ENCODE peak calls at places on chromosome 15, in seven cellular contexts. One of them, this sample, is unnamed.

GRCh38 chr15:47988564-47988963 is 132.2 kb upstream of the SLC24A5 start:
- DNase-seq in GDM1: no peak
- DNase-seq in cardiac septum: no peak
- DNase-seq in stimulated activated naive CD8-positive, alpha-beta T cell treated with anti-CD3 and anti-CD28 coated beads, Interleukin-15, Interleukin-2, amounts not matched to agents 100 U/mL and 50 U/mL, for 24 hours: no peak
- DNase-seq in AG04450: no peak
- DNase-seq in ELR: no peak
- DNase-seq in psoas muscle: no peak
- DNase-seq in this sample: no peak

GRCh38 chr15:62569460-62570404 is 404.6 kb upstream of the C2CD4B start:
- DNase-seq in psoas muscle: peak
- DNase-seq in ELR: peak
- DNase-seq in cardiac septum: no peak
- DNase-seq in AG04450: peak
- DNase-seq in stimulated activated naive CD8-positive, alpha-beta T cell treated with anti-CD3 and anti-CD28 coated beads, Interleukin-15, Interleukin-2, amounts not matched to agents 100 U/mL and 50 U/mL, for 24 hours: no peak
- DNase-seq in GDM1: no peak
- DNase-seq in this sample: no peak

GRCh38 chr15:46365612-46366011 is 730.8 kb downstream of the SQOR start:
- DNase-seq in psoas muscle: peak
- DNase-seq in AG04450: no peak
- DNase-seq in ELR: no peak
- DNase-seq in cardiac septum: no peak
- DNase-seq in GDM1: no peak
- DNase-seq in stimulated activated naive CD8-positive, alpha-beta T cell treated with anti-CD3 and anti-CD28 coated beads, Interleukin-15, Interleukin-2, amounts not matched to agents 100 U/mL and 50 U/mL, for 24 hours: no peak
- DNase-seq in this sample: no peak

GRCh38 chr15:25250906-25251622 is 187.8 kb downstream of the UBE3A start:
- DNase-seq in GDM1: no peak
- DNase-seq in psoas muscle: peak
- DNase-seq in stimulated activated naive CD8-positive, alpha-beta T cell treated with anti-CD3 and anti-CD28 coated beads, Interleukin-15, Interleukin-2, amounts not matched to agents 100 U/mL and 50 U/mL, for 24 hours: no peak
- DNase-seq in cardiac septum: peak
- DNase-seq in ELR: no peak
- DNase-seq in AG04450: no peak
- DNase-seq in this sample: no peak

GRCh38 chr15:92637621-92638020 is 18.0 kb downstream of the FAM174B start:
- DNase-seq in stimulated activated naive CD8-positive, alpha-beta T cell treated with anti-CD3 and anti-CD28 coated beads, Interleukin-15, Interleukin-2, amounts not matched to agents 100 U/mL and 50 U/mL, for 24 hours: no peak
- DNase-seq in GDM1: no peak
- DNase-seq in ELR: no peak
- DNase-seq in AG04450: no peak
- DNase-seq in psoas muscle: no peak
- DNase-seq in cardiac septum: peak
- DNase-seq in this sample: no peak

GRCh38 chr15:58545307-58546065 is 113.7 kb downstream of the LIPC start:
- DNase-seq in stimulated activated naive CD8-positive, alpha-beta T cell treated with anti-CD3 and anti-CD28 coated beads, Interleukin-15, Interleukin-2, amounts not matched to agents 100 U/mL and 50 U/mL, for 24 hours: peak
- DNase-seq in GDM1: no peak
- DNase-seq in cardiac septum: peak
- DNase-seq in AG04450: no peak
- DNase-seq in psoas muscle: no peak
- DNase-seq in ELR: peak
- DNase-seq in this sample: no peak

GRCh38 chr15:70160803-70161565 is 63.3 kb upstream of the TLE3 start:
- DNase-seq in stimulated activated naive CD8-positive, alpha-beta T cell treated with anti-CD3 and anti-CD28 coated beads, Interleukin-15, Interleukin-2, amounts not matched to agents 100 U/mL and 50 U/mL, for 24 hours: no peak
- DNase-seq in cardiac septum: peak
- DNase-seq in ELR: no peak
- DNase-seq in AG04450: no peak
- DNase-seq in psoas muscle: peak
- DNase-seq in GDM1: no peak
- DNase-seq in this sample: no peak

GRCh38 chr15:88635343-88635742 is 3.5 kb upstream of the ISG20 start:
- DNase-seq in GDM1: no peak
- DNase-seq in AG04450: no peak
- DNase-seq in ELR: no peak
- DNase-seq in psoas muscle: no peak
- DNase-seq in cardiac septum: no peak
- DNase-seq in stimulated activated naive CD8-positive, alpha-beta T cell treated with anti-CD3 and anti-CD28 coated beads, Interleukin-15, Interleukin-2, amounts not matched to agents 100 U/mL and 50 U/mL, for 24 hours: no peak
- DNase-seq in this sample: peak

GRCh38 chr15:98568382-98569017 is 79.8 kb upstream of the IGF1R start:
- DNase-seq in AG04450: no peak
- DNase-seq in ELR: peak
- DNase-seq in psoas muscle: no peak
- DNase-seq in stimulated activated naive CD8-positive, alpha-beta T cell treated with anti-CD3 and anti-CD28 coated beads, Interleukin-15, Interleukin-2, amounts not matched to agents 100 U/mL and 50 U/mL, for 24 hours: no peak
- DNase-seq in GDM1: no peak
- DNase-seq in cardiac septum: no peak
- DNase-seq in this sample: no peak

GRCh38 chr15:79352206-79352605 is 41.3 kb downstream of the TMED3 start:
- DNase-seq in psoas muscle: no peak
- DNase-seq in stimulated activated naive CD8-positive, alpha-beta T cell treated with anti-CD3 and anti-CD28 coated beads, Interleukin-15, Interleukin-2, amounts not matched to agents 100 U/mL and 50 U/mL, for 24 hours: no peak
- DNase-seq in AG04450: no peak
- DNase-seq in GDM1: no peak
- DNase-seq in ELR: no peak
- DNase-seq in cardiac septum: no peak
- DNase-seq in this sample: no peak

GRCh38 chr15:88250826-88251225 is 5.7 kb downstream of the NTRK3 start:
- DNase-seq in stimulated activated naive CD8-positive, alpha-beta T cell treated with anti-CD3 and anti-CD28 coated beads, Interleukin-15, Interleukin-2, amounts not matched to agents 100 U/mL and 50 U/mL, for 24 hours: no peak
- DNase-seq in psoas muscle: no peak
- DNase-seq in GDM1: no peak
- DNase-seq in AG04450: no peak
- DNase-seq in ELR: no peak
- DNase-seq in cardiac septum: no peak
- DNase-seq in this sample: no peak

GRCh38 chr15:25346371-25346770 is 92.5 kb downstream of the UBE3A start:
- DNase-seq in GDM1: no peak
- DNase-seq in AG04450: no peak
- DNase-seq in psoas muscle: no peak
- DNase-seq in ELR: no peak
- DNase-seq in stimulated activated naive CD8-positive, alpha-beta T cell treated with anti-CD3 and anti-CD28 coated beads, Interleukin-15, Interleukin-2, amounts not matched to agents 100 U/mL and 50 U/mL, for 24 hours: no peak
- DNase-seq in cardiac septum: no peak
- DNase-seq in this sample: no peak

GRCh38 chr15:32651229-32651837 is 9.8 kb downstream of the SCG5 start:
- DNase-seq in stimulated activated naive CD8-positive, alpha-beta T cell treated with anti-CD3 and anti-CD28 coated beads, Interleukin-15, Interleukin-2, amounts not matched to agents 100 U/mL and 50 U/mL, for 24 hours: peak
- DNase-seq in cardiac septum: no peak
- DNase-seq in psoas muscle: peak
- DNase-seq in AG04450: peak
- DNase-seq in GDM1: peak
- DNase-seq in ELR: peak
- DNase-seq in this sample: peak

GRCh38 chr15:72827216-72827615 is 43.7 kb upstream of the ADPGK start:
- DNase-seq in psoas muscle: no peak
- DNase-seq in stimulated activated naive CD8-positive, alpha-beta T cell treated with anti-CD3 and anti-CD28 coated beads, Interleukin-15, Interleukin-2, amounts not matched to agents 100 U/mL and 50 U/mL, for 24 hours: no peak
- DNase-seq in cardiac septum: no peak
- DNase-seq in GDM1: no peak
- DNase-seq in AG04450: no peak
- DNase-seq in ELR: no peak
- DNase-seq in this sample: no peak

GRCh38 chr15:99009741-99010370 is 2.3 kb upstream of the PGPEP1L start:
- DNase-seq in psoas muscle: no peak
- DNase-seq in stimulated activated naive CD8-positive, alpha-beta T cell treated with anti-CD3 and anti-CD28 coated beads, Interleukin-15, Interleukin-2, amounts not matched to agents 100 U/mL and 50 U/mL, for 24 hours: no peak
- DNase-seq in AG04450: no peak
- DNase-seq in ELR: no peak
- DNase-seq in GDM1: no peak
- DNase-seq in cardiac septum: no peak
- DNase-seq in this sample: no peak

GRCh38 chr15:64943512-64944225 is 32.0 kb downstream of the ANKDD1A start:
- DNase-seq in psoas muscle: no peak
- DNase-seq in cardiac septum: no peak
- DNase-seq in stimulated activated naive CD8-positive, alpha-beta T cell treated with anti-CD3 and anti-CD28 coated beads, Interleukin-15, Interleukin-2, amounts not matched to agents 100 U/mL and 50 U/mL, for 24 hours: no peak
- DNase-seq in GDM1: no peak
- DNase-seq in ELR: no peak
- DNase-seq in AG04450: no peak
- DNase-seq in this sample: no peak

GRCh38 chr15:89002281-89002761 is 85.9 kb upstream of the ABHD2 start:
- DNase-seq in GDM1: no peak
- DNase-seq in psoas muscle: no peak
- DNase-seq in stimulated activated naive CD8-positive, alpha-beta T cell treated with anti-CD3 and anti-CD28 coated beads, Interleukin-15, Interleukin-2, amounts not matched to agents 100 U/mL and 50 U/mL, for 24 hours: no peak
- DNase-seq in ELR: peak
- DNase-seq in AG04450: peak
- DNase-seq in cardiac septum: no peak
- DNase-seq in this sample: no peak

GRCh38 chr15:84082739-84083138 is 152.8 kb upstream of the GOLGA6L4 start:
- DNase-seq in AG04450: no peak
- DNase-seq in GDM1: no peak
- DNase-seq in stimulated activated naive CD8-positive, alpha-beta T cell treated with anti-CD3 and anti-CD28 coated beads, Interleukin-15, Interleukin-2, amounts not matched to agents 100 U/mL and 50 U/mL, for 24 hours: no peak
- DNase-seq in psoas muscle: no peak
- DNase-seq in cardiac septum: no peak
- DNase-seq in ELR: peak
- DNase-seq in this sample: no peak

GRCh38 chr15:47439870-47440155 is 277.5 kb upstream of the SEMA6D start:
- DNase-seq in GDM1: no peak
- DNase-seq in AG04450: no peak
- DNase-seq in stimulated activated naive CD8-positive, alpha-beta T cell treated with anti-CD3 and anti-CD28 coated beads, Interleukin-15, Interleukin-2, amounts not matched to agents 100 U/mL and 50 U/mL, for 24 hours: no peak
- DNase-seq in cardiac septum: no peak
- DNase-seq in psoas muscle: no peak
- DNase-seq in ELR: no peak
- DNase-seq in this sample: no peak

GRCh38 chr15:98455899-98456298 is 192.4 kb upstream of the IGF1R start:
- DNase-seq in AG04450: no peak
- DNase-seq in ELR: no peak
- DNase-seq in GDM1: no peak
- DNase-seq in cardiac septum: no peak
- DNase-seq in stimulated activated naive CD8-positive, alpha-beta T cell treated with anti-CD3 and anti-CD28 coated beads, Interleukin-15, Interleukin-2, amounts not matched to agents 100 U/mL and 50 U/mL, for 24 hours: no peak
- DNase-seq in psoas muscle: no peak
- DNase-seq in this sample: no peak

GRCh38 chr15:60407406-60407805 is 9.6 kb upstream of the ANXA2 start:
- DNase-seq in ELR: peak
- DNase-seq in cardiac septum: no peak
- DNase-seq in AG04450: no peak
- DNase-seq in psoas muscle: no peak
- DNase-seq in GDM1: no peak
- DNase-seq in stimulated activated naive CD8-positive, alpha-beta T cell treated with anti-CD3 and anti-CD28 coated beads, Interleukin-15, Interleukin-2, amounts not matched to agents 100 U/mL and 50 U/mL, for 24 hours: no peak
- DNase-seq in this sample: no peak

GRCh38 chr15:56869573-56869972 is 48.9 kb upstream of the TCF12 start:
- DNase-seq in ELR: peak
- DNase-seq in psoas muscle: peak
- DNase-seq in stimulated activated naive CD8-positive, alpha-beta T cell treated with anti-CD3 and anti-CD28 coated beads, Interleukin-15, Interleukin-2, amounts not matched to agents 100 U/mL and 50 U/mL, for 24 hours: peak
- DNase-seq in AG04450: no peak
- DNase-seq in cardiac septum: no peak
- DNase-seq in GDM1: peak
- DNase-seq in this sample: no peak

GRCh38 chr15:90883971-90884718 is at the start of gene FES:
- DNase-seq in ELR: peak
- DNase-seq in GDM1: peak
- DNase-seq in AG04450: no peak
- DNase-seq in psoas muscle: peak
- DNase-seq in stimulated activated naive CD8-positive, alpha-beta T cell treated with anti-CD3 and anti-CD28 coated beads, Interleukin-15, Interleukin-2, amounts not matched to agents 100 U/mL and 50 U/mL, for 24 hours: no peak
- DNase-seq in cardiac septum: peak
- DNase-seq in this sample: no peak

GRCh38 chr15:98330258-98330657 is 318.1 kb upstream of the IGF1R start:
- DNase-seq in cardiac septum: no peak
- DNase-seq in GDM1: no peak
- DNase-seq in AG04450: no peak
- DNase-seq in stimulated activated naive CD8-positive, alpha-beta T cell treated with anti-CD3 and anti-CD28 coated beads, Interleukin-15, Interleukin-2, amounts not matched to agents 100 U/mL and 50 U/mL, for 24 hours: no peak
- DNase-seq in psoas muscle: no peak
- DNase-seq in ELR: no peak
- DNase-seq in this sample: no peak

GRCh38 chr15:98698792-98699191 is 50.5 kb downstream of the IGF1R start:
- DNase-seq in cardiac septum: no peak
- DNase-seq in AG04450: no peak
- DNase-seq in stimulated activated naive CD8-positive, alpha-beta T cell treated with anti-CD3 and anti-CD28 coated beads, Interleukin-15, Interleukin-2, amounts not matched to agents 100 U/mL and 50 U/mL, for 24 hours: no peak
- DNase-seq in ELR: no peak
- DNase-seq in GDM1: no peak
- DNase-seq in psoas muscle: no peak
- DNase-seq in this sample: no peak

GRCh38 chr15:91865486-91865885 is 12.0 kb downstream of the SLCO3A1 start:
- DNase-seq in cardiac septum: no peak
- DNase-seq in AG04450: no peak
- DNase-seq in stimulated activated naive CD8-positive, alpha-beta T cell treated with anti-CD3 and anti-CD28 coated beads, Interleukin-15, Interleukin-2, amounts not matched to agents 100 U/mL and 50 U/mL, for 24 hours: no peak
- DNase-seq in psoas muscle: no peak
- DNase-seq in GDM1: no peak
- DNase-seq in ELR: no peak
- DNase-seq in this sample: no peak

GRCh38 chr15:89052474-89052873 is 35.8 kb upstream of the ABHD2 start:
- DNase-seq in ELR: peak
- DNase-seq in stimulated activated naive CD8-positive, alpha-beta T cell treated with anti-CD3 and anti-CD28 coated beads, Interleukin-15, Interleukin-2, amounts not matched to agents 100 U/mL and 50 U/mL, for 24 hours: no peak
- DNase-seq in cardiac septum: no peak
- DNase-seq in GDM1: peak
- DNase-seq in psoas muscle: no peak
- DNase-seq in AG04450: peak
- DNase-seq in this sample: no peak

GRCh38 chr15:85592148-85592547 is 202.6 kb downstream of the KLHL25 start:
- DNase-seq in stimulated activated naive CD8-positive, alpha-beta T cell treated with anti-CD3 and anti-CD28 coated beads, Interleukin-15, Interleukin-2, amounts not matched to agents 100 U/mL and 50 U/mL, for 24 hours: no peak
- DNase-seq in ELR: peak
- DNase-seq in GDM1: no peak
- DNase-seq in AG04450: no peak
- DNase-seq in psoas muscle: no peak
- DNase-seq in cardiac septum: no peak
- DNase-seq in this sample: no peak

GRCh38 chr15:38085931-38086562 is 151.6 kb downstream of the TMCO5A start:
- DNase-seq in stimulated activated naive CD8-positive, alpha-beta T cell treated with anti-CD3 and anti-CD28 coated beads, Interleukin-15, Interleukin-2, amounts not matched to agents 100 U/mL and 50 U/mL, for 24 hours: no peak
- DNase-seq in GDM1: no peak
- DNase-seq in psoas muscle: no peak
- DNase-seq in cardiac septum: no peak
- DNase-seq in ELR: peak
- DNase-seq in AG04450: peak
- DNase-seq in this sample: no peak

GRCh38 chr15:82538961-82539689 is 1.1 kb downstream of the RPS17 start:
- DNase-seq in GDM1: no peak
- DNase-seq in ELR: peak
- DNase-seq in AG04450: no peak
- DNase-seq in stimulated activated naive CD8-positive, alpha-beta T cell treated with anti-CD3 and anti-CD28 coated beads, Interleukin-15, Interleukin-2, amounts not matched to agents 100 U/mL and 50 U/mL, for 24 hours: peak
- DNase-seq in cardiac septum: no peak
- DNase-seq in psoas muscle: no peak
- DNase-seq in this sample: no peak

GRCh38 chr15:27563765-27564164 is 535.4 kb downstream of the OCA2 start:
- DNase-seq in ELR: no peak
- DNase-seq in stimulated activated naive CD8-positive, alpha-beta T cell treated with anti-CD3 and anti-CD28 coated beads, Interleukin-15, Interleukin-2, amounts not matched to agents 100 U/mL and 50 U/mL, for 24 hours: no peak
- DNase-seq in AG04450: no peak
- DNase-seq in GDM1: no peak
- DNase-seq in cardiac septum: no peak
- DNase-seq in psoas muscle: no peak
- DNase-seq in this sample: no peak

GRCh38 chr15:38828031-38828532 is 263.5 kb upstream of the RASGRP1 start:
- DNase-seq in psoas muscle: no peak
- DNase-seq in GDM1: no peak
- DNase-seq in stimulated activated naive CD8-positive, alpha-beta T cell treated with anti-CD3 and anti-CD28 coated beads, Interleukin-15, Interleukin-2, amounts not matched to agents 100 U/mL and 50 U/mL, for 24 hours: no peak
- DNase-seq in ELR: peak
- DNase-seq in AG04450: no peak
- DNase-seq in cardiac septum: no peak
- DNase-seq in this sample: no peak

GRCh38 chr15:62821384-62822131 is 221.0 kb upstream of the TPM1 start:
- DNase-seq in GDM1: no peak
- DNase-seq in psoas muscle: no peak
- DNase-seq in cardiac septum: no peak
- DNase-seq in AG04450: no peak
- DNase-seq in stimulated activated naive CD8-positive, alpha-beta T cell treated with anti-CD3 and anti-CD28 coated beads, Interleukin-15, Interleukin-2, amounts not matched to agents 100 U/mL and 50 U/mL, for 24 hours: no peak
- DNase-seq in ELR: no peak
- DNase-seq in this sample: no peak